ENCODE peak calls at places on chromosomes 12 and 14, in six cellular contexts. One of them, this sample, is unnamed.
A peak's percentile ranks its signal among the peaks of the same experiment; 100 is the strongest.

GRCh38 chr14:87153391-87153790 is 839.6 kb downstream of the GALC start:
- DNase-seq in transverse colon: no peak
- DNase-seq in hepatocyte: no peak
- DNase-seq in right lobe of liver: no peak
- DNase-seq in HCT116: no peak
- DNase-seq in left lung: no peak
- DNase-seq in this sample: no peak

GRCh38 chr12:123442774-123443173 is 6.3 kb upstream of the RILPL2 start:
- DNase-seq in HCT116: no peak
- DNase-seq in transverse colon: no peak
- DNase-seq in right lobe of liver: no peak
- DNase-seq in hepatocyte: no peak
- DNase-seq in left lung: no peak
- DNase-seq in this sample: no peak

GRCh38 chr12:6532051-6532926 is 2.0 kb upstream of the GAPDH start:
- DNase-seq in transverse colon: peak; percentile 71
- DNase-seq in hepatocyte: peak; percentile 91
- DNase-seq in right lobe of liver: peak; percentile 77
- DNase-seq in HCT116: peak; percentile 85
- DNase-seq in left lung: peak; percentile 87
- DNase-seq in this sample: peak; percentile 93

GRCh38 chr12:50677858-50678257 is 86.0 kb upstream of the ATF1 start:
- DNase-seq in left lung: no peak
- DNase-seq in right lobe of liver: no peak
- DNase-seq in HCT116: no peak
- DNase-seq in transverse colon: no peak
- DNase-seq in hepatocyte: no peak
- DNase-seq in this sample: no peak

GRCh38 chr14:22502007-22502406 is 87.0 kb downstream of the DAD1 start:
- DNase-seq in HCT116: no peak
- DNase-seq in hepatocyte: no peak
- DNase-seq in right lobe of liver: no peak
- DNase-seq in left lung: no peak
- DNase-seq in transverse colon: no peak
- DNase-seq in this sample: no peak

GRCh38 chr14:52558688-52559087 is 6.1 kb downstream of the GPR137C start:
- DNase-seq in left lung: no peak
- DNase-seq in right lobe of liver: no peak
- DNase-seq in hepatocyte: no peak
- DNase-seq in HCT116: no peak
- DNase-seq in transverse colon: no peak
- DNase-seq in this sample: no peak

GRCh38 chr12:108475396-108475795 is 39.7 kb upstream of the FICD start:
- DNase-seq in left lung: no peak
- DNase-seq in right lobe of liver: no peak
- DNase-seq in transverse colon: no peak
- DNase-seq in hepatocyte: no peak
- DNase-seq in HCT116: no peak
- DNase-seq in this sample: no peak

GRCh38 chr12:52636592-52637258 is 15.3 kb downstream of the KRT2 start:
- DNase-seq in hepatocyte: no peak
- DNase-seq in right lobe of liver: no peak
- DNase-seq in HCT116: no peak
- DNase-seq in left lung: no peak
- DNase-seq in transverse colon: no peak
- DNase-seq in this sample: no peak

GRCh38 chr12:27337376-27337775 is 4.7 kb downstream of the BMAL2 start:
- DNase-seq in left lung: no peak
- DNase-seq in transverse colon: no peak
- DNase-seq in right lobe of liver: no peak
- DNase-seq in HCT116: no peak
- DNase-seq in hepatocyte: no peak
- DNase-seq in this sample: no peak

GRCh38 chr12:50776749-50777728 is 13.1 kb downstream of the ATF1 start:
- DNase-seq in transverse colon: no peak
- DNase-seq in left lung: no peak
- DNase-seq in HCT116: no peak
- DNase-seq in hepatocyte: no peak
- DNase-seq in right lobe of liver: no peak
- DNase-seq in this sample: no peak

GRCh38 chr12:4133636-4134433 is 139.7 kb upstream of the CCND2 start:
- DNase-seq in HCT116: no peak
- DNase-seq in left lung: no peak
- DNase-seq in hepatocyte: peak; percentile 27
- DNase-seq in right lobe of liver: peak; percentile 38
- DNase-seq in transverse colon: no peak
- DNase-seq in this sample: no peak

GRCh38 chr12:111410229-111411186 is 4.8 kb downstream of the SH2B3 start:
- DNase-seq in right lobe of liver: no peak
- DNase-seq in transverse colon: no peak
- DNase-seq in hepatocyte: no peak
- DNase-seq in HCT116: no peak
- DNase-seq in left lung: no peak
- DNase-seq in this sample: no peak

GRCh38 chr12:49667319-49668090 is 39.7 kb downstream of the FMNL3 start:
- DNase-seq in left lung: no peak
- DNase-seq in hepatocyte: no peak
- DNase-seq in right lobe of liver: no peak
- DNase-seq in transverse colon: no peak
- DNase-seq in HCT116: no peak
- DNase-seq in this sample: no peak

GRCh38 chr12:47990351-47991105 is 13.7 kb downstream of the COL2A1 start:
- DNase-seq in hepatocyte: peak; percentile 51
- DNase-seq in right lobe of liver: no peak
- DNase-seq in HCT116: no peak
- DNase-seq in left lung: no peak
- DNase-seq in transverse colon: no peak
- DNase-seq in this sample: peak; percentile 12

GRCh38 chr12:5171701-5172100 is 128.0 kb downstream of the KCNA5 start:
- DNase-seq in transverse colon: peak; percentile 13
- DNase-seq in HCT116: peak; percentile 23
- DNase-seq in right lobe of liver: no peak
- DNase-seq in left lung: no peak
- DNase-seq in hepatocyte: peak; percentile 71
- DNase-seq in this sample: no peak

GRCh38 chr14:91484186-91484585 is 25.9 kb downstream of the PPP4R3A start:
- DNase-seq in HCT116: no peak
- DNase-seq in left lung: no peak
- DNase-seq in right lobe of liver: no peak
- DNase-seq in hepatocyte: no peak
- DNase-seq in transverse colon: no peak
- DNase-seq in this sample: no peak

GRCh38 chr14:55354500-55354899 is 57.1 kb downstream of the ATG14 start:
- DNase-seq in transverse colon: peak; percentile 69
- DNase-seq in hepatocyte: peak; percentile 76
- DNase-seq in right lobe of liver: no peak
- DNase-seq in HCT116: peak; percentile 26
- DNase-seq in left lung: no peak
- DNase-seq in this sample: no peak

GRCh38 chr14:30681752-30682355 is 59.7 kb downstream of the SCFD1 start:
- DNase-seq in transverse colon: no peak
- DNase-seq in right lobe of liver: no peak
- DNase-seq in left lung: no peak
- DNase-seq in hepatocyte: peak; percentile 12
- DNase-seq in HCT116: peak; percentile 27
- DNase-seq in this sample: no peak

GRCh38 chr12:52046859-52047258 is 4.4 kb upstream of the NR4A1 start:
- DNase-seq in HCT116: no peak
- DNase-seq in left lung: no peak
- DNase-seq in right lobe of liver: no peak
- DNase-seq in transverse colon: no peak
- DNase-seq in hepatocyte: no peak
- DNase-seq in this sample: no peak

GRCh38 chr14:47626151-47627035 is 49.0 kb downstream of the MDGA2 start:
- DNase-seq in transverse colon: no peak
- DNase-seq in hepatocyte: no peak
- DNase-seq in left lung: no peak
- DNase-seq in right lobe of liver: no peak
- DNase-seq in HCT116: no peak
- DNase-seq in this sample: no peak

GRCh38 chr14:101062065-101062450 is 158.5 kb upstream of the RTL1 start:
- DNase-seq in hepatocyte: no peak
- DNase-seq in transverse colon: no peak
- DNase-seq in right lobe of liver: no peak
- DNase-seq in HCT116: no peak
- DNase-seq in left lung: peak; percentile 13
- DNase-seq in this sample: no peak

GRCh38 chr12:96237465-96238077 is 43.4 kb downstream of the ELK3 start:
- DNase-seq in left lung: peak; percentile 59
- DNase-seq in transverse colon: peak; percentile 59
- DNase-seq in HCT116: no peak
- DNase-seq in right lobe of liver: no peak
- DNase-seq in hepatocyte: no peak
- DNase-seq in this sample: no peak

GRCh38 chr12:111437816-111438454 is 32.2 kb downstream of the SH2B3 start:
- DNase-seq in HCT116: no peak
- DNase-seq in left lung: peak; percentile 81
- DNase-seq in transverse colon: peak; percentile 56
- DNase-seq in hepatocyte: no peak
- DNase-seq in right lobe of liver: no peak
- DNase-seq in this sample: no peak

GRCh38 chr12:9607816-9608215 is at the start of gene KLRB1:
- DNase-seq in transverse colon: no peak
- DNase-seq in right lobe of liver: no peak
- DNase-seq in hepatocyte: no peak
- DNase-seq in HCT116: no peak
- DNase-seq in left lung: no peak
- DNase-seq in this sample: no peak

GRCh38 chr12:21346542-21347205 is 12.0 kb upstream of the SLCO1A2 start:
- DNase-seq in hepatocyte: no peak
- DNase-seq in HCT116: no peak
- DNase-seq in left lung: no peak
- DNase-seq in transverse colon: no peak
- DNase-seq in right lobe of liver: no peak
- DNase-seq in this sample: no peak

GRCh38 chr14:50530794-50531193 is 1.6 kb downstream of the MAP4K5 start:
- DNase-seq in left lung: no peak
- DNase-seq in transverse colon: no peak
- DNase-seq in right lobe of liver: no peak
- DNase-seq in hepatocyte: no peak
- DNase-seq in HCT116: no peak
- DNase-seq in this sample: no peak

GRCh38 chr14:50529288-50530179 is 2.8 kb downstream of the MAP4K5 start:
- DNase-seq in hepatocyte: no peak
- DNase-seq in transverse colon: no peak
- DNase-seq in right lobe of liver: no peak
- DNase-seq in left lung: no peak
- DNase-seq in HCT116: no peak
- DNase-seq in this sample: no peak

GRCh38 chr14:50532502-50533313 is at the start of gene MAP4K5:
- DNase-seq in left lung: peak; percentile 93
- DNase-seq in hepatocyte: peak; percentile 96
- DNase-seq in transverse colon: peak; percentile 94
- DNase-seq in HCT116: peak; percentile 76
- DNase-seq in right lobe of liver: peak; percentile 92
- DNase-seq in this sample: peak; percentile 94

GRCh38 chr14:50531595-50532501 is 521 bp downstream of the MAP4K5 start:
- DNase-seq in right lobe of liver: peak; percentile 64
- DNase-seq in hepatocyte: peak; percentile 72
- DNase-seq in transverse colon: peak; percentile 51
- DNase-seq in HCT116: no peak
- DNase-seq in left lung: peak; percentile 61
- DNase-seq in this sample: peak; percentile 44

GRCh38 chr14:50530358-50530757 is 2.0 kb downstream of the MAP4K5 start:
- DNase-seq in transverse colon: no peak
- DNase-seq in right lobe of liver: no peak
- DNase-seq in HCT116: no peak
- DNase-seq in left lung: no peak
- DNase-seq in hepatocyte: no peak
- DNase-seq in this sample: no peak
- H3K27ac ChIP-seq in transverse colon: peak overlapping the region; percentile 98
- H3K27ac ChIP-seq in right lobe of liver: no peak overlapping the region
- H3K27ac ChIP-seq in HCT116: no peak overlapping the region
- H3K27ac ChIP-seq in left lung: no peak overlapping the region
- H3K27ac ChIP-seq in hepatocyte: peak overlapping the region; percentile 19
- H3K27ac ChIP-seq in this sample: peak overlapping the region; percentile 96

DNA sequence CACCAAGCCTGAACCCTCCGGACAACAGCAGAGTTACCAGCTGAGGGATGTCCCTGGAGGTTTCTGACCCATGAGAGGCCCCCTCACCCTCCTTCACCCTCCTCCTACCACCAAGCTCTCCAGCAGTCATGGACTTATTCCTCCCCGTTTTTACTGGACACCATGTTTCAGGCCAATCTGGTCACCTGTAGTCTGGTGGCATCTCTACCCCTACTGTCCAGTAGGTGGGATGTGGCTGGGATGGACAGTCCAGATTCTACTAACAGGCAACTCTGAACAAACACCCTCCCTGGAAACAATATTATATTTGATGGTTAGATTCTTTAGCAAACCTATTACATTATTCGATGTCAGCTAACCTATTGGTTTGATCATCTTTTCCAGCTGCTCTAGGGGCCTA is 83.2 kb downstream of the SLC38A1 start:
- DNase-seq in left lung: no peak
- DNase-seq in transverse colon: no peak
- DNase-seq in right lobe of liver: no peak
- DNase-seq in HCT116: no peak
- DNase-seq in hepatocyte: no peak
- DNase-seq in this sample: no peak
- TF ChIP-seq CTCF in left lung: no peak
- TF ChIP-seq CTCF in transverse colon: no peak
- TF ChIP-seq CTCF in right lobe of liver: no peak
- TF ChIP-seq CTCF in HCT116: no peak
- TF ChIP-seq CTCF in hepatocyte: no peak
- TF ChIP-seq CTCF in this sample: no peak

GRCh38 chr14:21100931-21101330 is at the start of gene TMEM253:
- DNase-seq in hepatocyte: no peak
- DNase-seq in right lobe of liver: no peak
- DNase-seq in left lung: no peak
- DNase-seq in transverse colon: peak; percentile 84
- DNase-seq in HCT116: no peak
- DNase-seq in this sample: no peak
- H3K27ac ChIP-seq in hepatocyte: peak within 1 kb of the TSS; percentile 99
- H3K27ac ChIP-seq in right lobe of liver: no peak within 1 kb of the TSS
- H3K27ac ChIP-seq in left lung: no peak within 1 kb of the TSS
- H3K27ac ChIP-seq in transverse colon: peak within 1 kb of the TSS; percentile 99
- H3K27ac ChIP-seq in HCT116: peak within 1 kb of the TSS; percentile 95
- H3K27ac ChIP-seq in this sample: peak within 1 kb of the TSS; percentile 92

GRCh38 chr14:63542231-63542999 is 762 bp downstream of the PPP2R5E start:
- DNase-seq in transverse colon: peak; percentile 36
- DNase-seq in hepatocyte: peak; percentile 50
- DNase-seq in HCT116: no peak
- DNase-seq in left lung: peak; percentile 39
- DNase-seq in right lobe of liver: peak; percentile 48
- DNase-seq in this sample: no peak

GRCh38 chr14:63543826-63544320 is 696 bp upstream of the PPP2R5E start:
- DNase-seq in left lung: no peak
- DNase-seq in right lobe of liver: no peak
- DNase-seq in transverse colon: no peak
- DNase-seq in hepatocyte: no peak
- DNase-seq in HCT116: no peak
- DNase-seq in this sample: no peak

GRCh38 chr14:63543000-63543825 is at the start of gene PPP2R5E:
- DNase-seq in left lung: peak; percentile 99
- DNase-seq in HCT116: peak; percentile 98
- DNase-seq in hepatocyte: peak; percentile 98
- DNase-seq in transverse colon: peak; percentile 99
- DNase-seq in right lobe of liver: peak; percentile 99
- DNase-seq in this sample: peak; percentile 95

GRCh38 chr14:63545431-63545830 is 2.3 kb upstream of the PPP2R5E start:
- DNase-seq in transverse colon: no peak
- DNase-seq in HCT116: no peak
- DNase-seq in right lobe of liver: no peak
- DNase-seq in left lung: no peak
- DNase-seq in hepatocyte: no peak
- DNase-seq in this sample: no peak

GRCh38 chr14:63544641-63545234 is 1.6 kb upstream of the PPP2R5E start:
- DNase-seq in hepatocyte: peak; percentile 16
- DNase-seq in transverse colon: no peak
- DNase-seq in HCT116: no peak
- DNase-seq in left lung: no peak
- DNase-seq in right lobe of liver: no peak
- DNase-seq in this sample: no peak
- TF ChIP-seq CTCF in hepatocyte: peak; percentile 23
- TF ChIP-seq CTCF in transverse colon: no peak
- TF ChIP-seq CTCF in HCT116: peak; percentile 49
- TF ChIP-seq CTCF in left lung: no peak
- TF ChIP-seq CTCF in right lobe of liver: peak; percentile 54
- TF ChIP-seq CTCF in this sample: peak; percentile 56